ENCODE peak calls at places on chromosomes 16 and 17, in four cellular contexts. D is activated T-helper 1 cell treated with anti-CD3 and anti-CD28 coated beads, Interleukin-2, amount 50 U/mL, for 16 hours; F is neuronal stem cell; Y is NCI-H748 treated with DMSO at 0.1 percent for 48 hours. L is an unnamed sample.

GRCh38 chr17:79916506-79916905 is 77.3 kb upstream of the CBX4 start:
- DNase-seq in F (no peak), Y (no peak), D (no peak), L (no peak)

GRCh38 chr17:57319806-57320205 is 63.5 kb downstream of the MSI2 start:
- DNase-seq in Y (no peak), F (no peak), D (no peak), L (no peak)

GRCh38 chr17:17497065-17497844 is 1.1 kb upstream of the RASD1 start:
- DNase-seq in Y (peak; percentile 43), F (no peak), D (no peak), L (no peak)

GRCh38 chr16:74626741-74627416 is 20.0 kb upstream of the GLG1 start:
- DNase-seq in D (no peak), F (no peak), Y (no peak), L (no peak)

GRCh38 chr17:73645050-73645871 is 1.0 kb upstream of the SDK2 start:
- DNase-seq in F (peak; percentile 81), Y (peak; percentile 53), D (no peak), L (no peak)

GRCh38 chr16:58461640-58462039 is 38.3 kb upstream of the NDRG4 start:
- DNase-seq in Y (no peak), D (no peak), F (no peak), L (no peak)

GRCh38 chr17:9266769-9267168 is 245.5 kb downstream of the NTN1 start:
- DNase-seq in D (no peak), Y (no peak), F (no peak), L (no peak)

GRCh38 chr17:18224428-18225120 is 861 bp upstream of the LLGL1 start:
- DNase-seq in Y (no peak), F (peak; percentile 95), D (no peak), L (peak; percentile 94)

GRCh38 chr17:50210249-50211225 is 9.1 kb upstream of the COL1A1 start:
- DNase-seq in D (no peak), Y (no peak), F (no peak), L (no peak)

GRCh38 chr17:29570521-29570920 is 2.0 kb downstream of the TP53I13 start:
- DNase-seq in Y (no peak), D (no peak), F (no peak), L (no peak)

GRCh38 chr16:5615868-5616642 is 518.5 kb upstream of the EEF2KMT start:
- DNase-seq in D (no peak), Y (peak; percentile 6), F (peak; percentile 69), L (peak; percentile 54)

GRCh38 chr17:37848690-37849616 is 75.3 kb upstream of the TBC1D3K start:
- DNase-seq in F (no peak), Y (no peak), D (no peak), L (no peak)

GRCh38 chr17:69949931-69950330 is 125.1 kb upstream of the KCNJ16 start:
- DNase-seq in Y (no peak), F (no peak), D (no peak), L (no peak)

GRCh38 chr16:85524630-85525463 is 88.3 kb upstream of the GSE1 start:
- DNase-seq in Y (peak; percentile 33), D (no peak), F (no peak), L (no peak)

GRCh38 chr16:80175011-80175410 is 365.8 kb upstream of the DYNLRB2 start:
- DNase-seq in D (no peak), F (no peak), Y (no peak), L (no peak)

GRCh38 chr16:15608398-15609285 is 34.3 kb downstream of the MARF1 start:
- DNase-seq in D (no peak), Y (no peak), F (no peak), L (no peak)

GRCh38 chr16:25097304-25097988 is 14.1 kb upstream of the LCMT1 start:
- DNase-seq in D (no peak), Y (no peak), F (no peak), L (no peak)

GRCh38 chr16:71185366-71185765 is 45.2 kb downstream of the HYDIN start:
- DNase-seq in D (no peak), Y (no peak), F (no peak), L (no peak)

GRCh38 chr17:42706732-42707131 is 24.4 kb downstream of the CNTNAP1 start:
- DNase-seq in Y (no peak), D (no peak), F (no peak), L (no peak)

GRCh38 chr17:83095016-83095415 is 15.6 kb downstream of the METRNL start:
- DNase-seq in F (no peak), D (no peak), Y (no peak), L (no peak)

GRCh38 chr16:17776888-17777287 is 306.1 kb upstream of the XYLT1 start:
- DNase-seq in F (no peak), D (no peak), Y (no peak), L (no peak)

GRCh38 chr17:43530303-43531081 is 15.6 kb downstream of the ETV4 start:
- DNase-seq in Y (peak; percentile 72), F (peak; percentile 80), D (no peak), L (peak; percentile 100)

GRCh38 chr17:20228410-20228809 is 219.3 kb downstream of the SPECC1 start:
- DNase-seq in F (no peak), D (no peak), Y (no peak), L (no peak)

GRCh38 chr16:4511441-4512082 is 27.0 kb downstream of the CDIP1 start:
- DNase-seq in D (no peak), Y (no peak), F (peak; percentile 50), L (peak; percentile 48)

GRCh38 chr17:62965149-62965648 is 836 bp upstream of the TANC2 start:
- DNase-seq in Y (no peak), D (peak; percentile 27), F (no peak), L (no peak)

GRCh38 chr16:85402910-85403692 is 210.0 kb upstream of the GSE1 start:
- DNase-seq in Y (no peak), D (no peak), F (no peak), L (no peak)

GRCh38 chr16:46896314-46896968 is 12.3 kb downstream of the GPT2 start:
- DNase-seq in F (no peak), D (no peak), Y (no peak), L (no peak)

GRCh38 chr17:16599537-16599936 is 30.5 kb upstream of the ZNF287 start:
- DNase-seq in F (no peak), D (no peak), Y (no peak), L (no peak)

L was measured in iPS DF 19.7.